ENCODE peak calls at places on chromosomes 2 and 18, in five cellular contexts. One of them, this sample, is unnamed.

GRCh38 chr18:22174341-22175148 is 5.2 kb downstream of the GATA6 start:
- DNase-seq in tibial artery: no peak
- DNase-seq in HL-60: peak; percentile 26
- DNase-seq in brain microvascular endothelial cell: no peak
- DNase-seq in astrocyte of the spinal cord: no peak
- DNase-seq in this sample: no peak

GRCh38 chr2:206482123-206482522 is 38.8 kb downstream of the ADAM23 start:
- DNase-seq in tibial artery: no peak
- DNase-seq in HL-60: peak; percentile 7
- DNase-seq in brain microvascular endothelial cell: no peak
- DNase-seq in astrocyte of the spinal cord: no peak
- DNase-seq in this sample: peak; percentile 40

GRCh38 chr2:8633735-8634313 is 48.0 kb upstream of the ID2 start:
- DNase-seq in tibial artery: no peak
- DNase-seq in HL-60: no peak
- DNase-seq in brain microvascular endothelial cell: peak; percentile 85
- DNase-seq in astrocyte of the spinal cord: peak; percentile 86
- DNase-seq in this sample: peak; percentile 47

GRCh38 chr18:4636957-4637356 is 181.8 kb upstream of the DLGAP1 start:
- DNase-seq in tibial artery: no peak
- DNase-seq in HL-60: no peak
- DNase-seq in brain microvascular endothelial cell: no peak
- DNase-seq in astrocyte of the spinal cord: no peak
- DNase-seq in this sample: no peak

GRCh38 chr2:148720501-148720998 is 76.0 kb downstream of the EPC2 start:
- DNase-seq in tibial artery: no peak
- DNase-seq in HL-60: no peak
- DNase-seq in brain microvascular endothelial cell: no peak
- DNase-seq in astrocyte of the spinal cord: peak; percentile 23
- DNase-seq in this sample: no peak

GRCh38 chr2:101806123-101806522 is 108.6 kb downstream of the MAP4K4 start:
- DNase-seq in tibial artery: no peak
- DNase-seq in HL-60: no peak
- DNase-seq in brain microvascular endothelial cell: peak; percentile 84
- DNase-seq in astrocyte of the spinal cord: peak; percentile 84
- DNase-seq in this sample: peak; percentile 69

GRCh38 chr2:23912054-23912453 is 14.9 kb downstream of the ATAD2B start:
- DNase-seq in tibial artery: no peak
- DNase-seq in HL-60: no peak
- DNase-seq in brain microvascular endothelial cell: no peak
- DNase-seq in astrocyte of the spinal cord: peak; percentile 12
- DNase-seq in this sample: peak; percentile 40

GRCh38 chr2:179467111-179467510 is 202.5 kb upstream of the SESTD1 start:
- DNase-seq in tibial artery: no peak
- DNase-seq in HL-60: no peak
- DNase-seq in brain microvascular endothelial cell: peak; percentile 31
- DNase-seq in astrocyte of the spinal cord: peak; percentile 43
- DNase-seq in this sample: peak; percentile 65

GRCh38 chr2:237884681-237885080 is 25.3 kb downstream of the RAMP1 start:
- DNase-seq in tibial artery: peak; percentile 62
- DNase-seq in HL-60: no peak
- DNase-seq in brain microvascular endothelial cell: no peak
- DNase-seq in astrocyte of the spinal cord: no peak
- DNase-seq in this sample: no peak

GRCh38 chr2:42931147-42931817 is 138.9 kb upstream of the HAAO start:
- DNase-seq in tibial artery: no peak
- DNase-seq in HL-60: no peak
- DNase-seq in brain microvascular endothelial cell: no peak
- DNase-seq in astrocyte of the spinal cord: no peak
- DNase-seq in this sample: no peak

GRCh38 chr2:192243488-192243887 is 48.8 kb upstream of the TMEFF2 start:
- DNase-seq in tibial artery: no peak
- DNase-seq in HL-60: no peak
- DNase-seq in brain microvascular endothelial cell: peak; percentile 31
- DNase-seq in astrocyte of the spinal cord: peak; percentile 62
- DNase-seq in this sample: peak; percentile 23

GRCh38 chr2:129892360-129892759 is 87.1 kb upstream of the RAB6C start:
- DNase-seq in tibial artery: peak; percentile 53
- DNase-seq in HL-60: no peak
- DNase-seq in brain microvascular endothelial cell: no peak
- DNase-seq in astrocyte of the spinal cord: no peak
- DNase-seq in this sample: no peak

GRCh38 chr18:48007381-48007780 is 76.9 kb upstream of the SMAD2 start:
- DNase-seq in tibial artery: peak; percentile 56
- DNase-seq in HL-60: no peak
- DNase-seq in brain microvascular endothelial cell: no peak
- DNase-seq in astrocyte of the spinal cord: no peak
- DNase-seq in this sample: no peak

GRCh38 chr2:173544621-173545363 is 190.1 kb downstream of the CDCA7 start:
- DNase-seq in tibial artery: no peak
- DNase-seq in HL-60: no peak
- DNase-seq in brain microvascular endothelial cell: no peak
- DNase-seq in astrocyte of the spinal cord: no peak
- DNase-seq in this sample: no peak

GRCh38 chr2:191501390-191502168 is 176.4 kb upstream of the NABP1 start:
- DNase-seq in tibial artery: no peak
- DNase-seq in HL-60: no peak
- DNase-seq in brain microvascular endothelial cell: peak; percentile 11
- DNase-seq in astrocyte of the spinal cord: peak; percentile 75
- DNase-seq in this sample: peak; percentile 51

GRCh38 chr2:135124924-135125886 is 73.1 kb downstream of the RAB3GAP1 start:
- DNase-seq in tibial artery: no peak
- DNase-seq in HL-60: no peak
- DNase-seq in brain microvascular endothelial cell: no peak
- DNase-seq in astrocyte of the spinal cord: no peak
- DNase-seq in this sample: peak; percentile 68

GRCh38 chr2:40087434-40087833 is 308.4 kb upstream of the THUMPD2 start:
- DNase-seq in tibial artery: no peak
- DNase-seq in HL-60: no peak
- DNase-seq in brain microvascular endothelial cell: no peak
- DNase-seq in astrocyte of the spinal cord: no peak
- DNase-seq in this sample: no peak

GRCh38 chr2:198141726-198142125 is 337.3 kb downstream of the PLCL1 start:
- DNase-seq in tibial artery: no peak
- DNase-seq in HL-60: no peak
- DNase-seq in brain microvascular endothelial cell: no peak
- DNase-seq in astrocyte of the spinal cord: no peak
- DNase-seq in this sample: no peak

GRCh38 chr2:218996937-218997336 is 3.7 kb upstream of the CRYBA2 start:
- DNase-seq in tibial artery: no peak
- DNase-seq in HL-60: no peak
- DNase-seq in brain microvascular endothelial cell: no peak
- DNase-seq in astrocyte of the spinal cord: no peak
- DNase-seq in this sample: no peak

GRCh38 chr2:241030333-241030680 is 31.9 kb downstream of the SNED1 start:
- DNase-seq in tibial artery: no peak
- DNase-seq in HL-60: no peak
- DNase-seq in brain microvascular endothelial cell: no peak
- DNase-seq in astrocyte of the spinal cord: no peak
- DNase-seq in this sample: no peak

DNA sequence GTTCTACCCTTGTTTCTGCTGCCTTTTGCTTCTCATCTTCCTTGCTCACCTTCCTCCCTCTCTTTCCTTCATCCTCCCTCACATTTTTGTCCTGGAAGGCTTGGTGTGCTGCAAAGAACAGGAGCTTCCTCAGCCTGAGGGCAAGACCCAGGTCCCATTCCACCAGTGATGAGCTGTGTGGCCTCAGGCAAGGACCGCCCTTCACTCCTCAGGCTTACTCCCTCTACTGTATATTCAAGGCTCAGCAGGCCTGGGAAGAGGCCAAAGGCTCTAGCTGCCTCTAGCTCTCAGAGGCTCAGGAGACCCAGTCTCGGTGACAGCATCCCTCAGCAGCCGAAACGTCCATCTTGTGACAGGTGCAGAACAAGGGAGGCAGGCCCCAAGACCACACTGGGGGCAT is 97.5 kb downstream of the MRO start:
- DNase-seq in tibial artery: no peak
- DNase-seq in HL-60: no peak
- DNase-seq in brain microvascular endothelial cell: no peak
- DNase-seq in astrocyte of the spinal cord: no peak
- DNase-seq in this sample: no peak
- TF ChIP-seq CTCF in tibial artery: no peak
- TF ChIP-seq CTCF in HL-60: no peak
- TF ChIP-seq CTCF in brain microvascular endothelial cell: no peak
- TF ChIP-seq CTCF in astrocyte of the spinal cord: no peak
- TF ChIP-seq CTCF in this sample: no peak

DNA sequence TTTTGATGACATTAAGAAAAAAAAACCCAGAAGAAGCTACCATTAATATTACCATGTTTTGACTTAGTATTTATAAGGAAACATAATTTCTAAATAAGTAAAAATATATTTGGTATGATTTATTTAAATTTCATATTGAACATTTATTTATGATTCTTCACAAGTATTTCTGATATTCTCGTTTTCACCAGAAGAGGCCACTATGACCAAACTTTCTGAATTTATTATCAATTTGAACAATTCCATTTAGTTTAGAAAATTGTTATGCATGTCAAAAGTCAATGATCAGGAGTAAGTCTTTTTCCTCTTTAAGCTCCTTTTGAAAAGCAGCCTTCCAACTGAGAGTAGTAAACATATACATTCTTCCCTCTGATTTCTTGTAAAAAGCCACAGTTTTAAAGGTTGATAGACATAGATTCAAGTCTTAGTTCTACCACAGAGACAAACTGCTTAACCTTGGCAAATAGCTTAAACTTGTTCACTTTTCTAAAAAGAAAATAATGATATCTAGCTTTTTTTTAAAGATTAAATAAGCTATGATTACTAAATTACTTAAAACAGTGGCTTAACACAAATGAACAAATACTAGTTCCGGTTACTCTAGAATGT is 329.9 kb downstream of the TRIB2 start:
- DNase-seq in tibial artery: no peak
- DNase-seq in HL-60: no peak
- DNase-seq in brain microvascular endothelial cell: no peak
- DNase-seq in astrocyte of the spinal cord: peak; percentile 34
- DNase-seq in this sample: peak; percentile 20
- TF ChIP-seq CTCF in tibial artery: no peak
- TF ChIP-seq CTCF in HL-60: no peak
- TF ChIP-seq CTCF in brain microvascular endothelial cell: no peak
- TF ChIP-seq CTCF in astrocyte of the spinal cord: peak; percentile 27
- TF ChIP-seq CTCF in this sample: peak; percentile 46

DNA sequence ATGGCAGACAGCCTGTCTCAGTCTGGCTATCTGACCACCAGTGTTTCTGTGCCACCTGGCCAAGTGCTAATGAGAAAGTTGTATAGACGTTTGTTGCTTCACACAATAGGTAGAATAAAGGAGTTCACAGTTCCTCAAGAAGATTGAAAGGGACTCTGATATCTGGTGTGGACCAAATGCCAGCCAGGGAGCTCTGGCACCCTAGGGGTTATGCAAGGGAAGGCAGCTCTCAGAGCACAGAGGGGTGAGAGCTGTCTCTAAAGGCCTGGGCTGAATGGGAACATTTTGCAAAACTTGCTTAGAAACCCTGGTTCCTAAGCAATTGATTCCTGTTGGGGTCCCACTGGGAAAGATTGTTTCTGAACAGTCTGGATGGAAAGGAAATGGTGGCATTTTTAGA is 553.8 kb downstream of the EPHA4 start:
- DNase-seq in tibial artery: no peak
- DNase-seq in HL-60: no peak
- DNase-seq in brain microvascular endothelial cell: no peak
- DNase-seq in astrocyte of the spinal cord: no peak
- DNase-seq in this sample: no peak
- TF ChIP-seq CTCF in tibial artery: no peak
- TF ChIP-seq CTCF in HL-60: no peak
- TF ChIP-seq CTCF in brain microvascular endothelial cell: no peak
- TF ChIP-seq CTCF in astrocyte of the spinal cord: no peak
- TF ChIP-seq CTCF in this sample: no peak

GRCh38 chr2:54329482-54330225 is 73.6 kb upstream of the TSPYL6 start:
- DNase-seq in tibial artery: no peak
- DNase-seq in HL-60: no peak
- DNase-seq in brain microvascular endothelial cell: no peak
- DNase-seq in astrocyte of the spinal cord: peak; percentile 13
- DNase-seq in this sample: no peak
- TF ChIP-seq CTCF in tibial artery: no peak
- TF ChIP-seq CTCF in HL-60: no peak
- TF ChIP-seq CTCF in brain microvascular endothelial cell: no peak
- TF ChIP-seq CTCF in astrocyte of the spinal cord: no peak
- TF ChIP-seq CTCF in this sample: no peak

GRCh38 chr2:178304262-178304661 is 110.0 kb downstream of the OSBPL6 start:
- DNase-seq in tibial artery: no peak
- DNase-seq in HL-60: peak; percentile 9
- DNase-seq in brain microvascular endothelial cell: no peak
- DNase-seq in astrocyte of the spinal cord: no peak
- DNase-seq in this sample: no peak
- TF ChIP-seq CTCF in tibial artery: no peak
- TF ChIP-seq CTCF in HL-60: no peak
- TF ChIP-seq CTCF in brain microvascular endothelial cell: no peak
- TF ChIP-seq CTCF in astrocyte of the spinal cord: no peak
- TF ChIP-seq CTCF in this sample: no peak

GRCh38 chr2:147331790-147332419 is 512.9 kb upstream of the ACVR2A start:
- DNase-seq in tibial artery: no peak
- DNase-seq in HL-60: no peak
- DNase-seq in brain microvascular endothelial cell: peak; percentile 25
- DNase-seq in astrocyte of the spinal cord: peak; percentile 14
- DNase-seq in this sample: peak; percentile 70
- TF ChIP-seq CTCF in tibial artery: no peak
- TF ChIP-seq CTCF in HL-60: no peak
- TF ChIP-seq CTCF in brain microvascular endothelial cell: peak; percentile 43
- TF ChIP-seq CTCF in astrocyte of the spinal cord: peak; percentile 47
- TF ChIP-seq CTCF in this sample: peak; percentile 72

GRCh38 chr2:190436552-190436951 is 28.4 kb downstream of the MFSD6 start:
- DNase-seq in tibial artery: no peak
- DNase-seq in HL-60: no peak
- DNase-seq in brain microvascular endothelial cell: no peak
- DNase-seq in astrocyte of the spinal cord: no peak
- DNase-seq in this sample: no peak
- TF ChIP-seq CTCF in tibial artery: no peak
- TF ChIP-seq CTCF in HL-60: no peak
- TF ChIP-seq CTCF in brain microvascular endothelial cell: no peak
- TF ChIP-seq CTCF in astrocyte of the spinal cord: no peak
- TF ChIP-seq CTCF in this sample: no peak